ENCODE peak calls at places on chromosomes 3 and 15, in four cellular contexts. F is neural crest cell, L is psoas muscle, V is stomach. Z is an unnamed sample.

GRCh38 chr15:94844533-94845390 is 613.4 kb downstream of the MCTP2 start:
- DNase-seq in F (peak; percentile 59), L (peak; percentile 80), V (peak; percentile 82), Z (no peak)

GRCh38 chr3:161337311-161337710 is 34.0 kb downstream of the SPTSSB start:
- DNase-seq in F (no peak), L (no peak), V (no peak), Z (no peak)

GRCh38 chr15:78003539-78004008 is 73.9 kb downstream of the TBC1D2B start:
- DNase-seq in F (no peak), L (peak; percentile 77), V (peak; percentile 65), Z (no peak)

GRCh38 chr15:98714906-98715305 is 66.6 kb downstream of the IGF1R start:
- DNase-seq in F (no peak), L (no peak), V (no peak), Z (no peak)

GRCh38 chr3:158488670-158489069 is 82.3 kb upstream of the MLF1 start:
- DNase-seq in F (no peak), L (no peak), V (no peak), Z (no peak)

GRCh38 chr3:99250272-99250671 is 348.8 kb upstream of the DCBLD2 start:
- DNase-seq in F (no peak), L (no peak), V (no peak), Z (no peak)

GRCh38 chr3:25894101-25894500 is 104.2 kb downstream of the OXSM start:
- DNase-seq in F (no peak), L (no peak), V (no peak), Z (no peak)

GRCh38 chr3:170765419-170766078 is 104.4 kb downstream of the RPL22L1 start:
- DNase-seq in F (no peak), L (no peak), V (no peak), Z (no peak)

GRCh38 chr3:54625805-54626787 is 301.8 kb downstream of the LRTM1 start:
- DNase-seq in F (no peak), L (no peak), V (no peak), Z (no peak)

GRCh38 chr3:123319760-123320159 is 118.0 kb downstream of the SEC22A start:
- DNase-seq in F (peak; percentile 5), L (no peak), V (no peak), Z (no peak)

GRCh38 chr3:15557511-15557946 is 36.0 kb upstream of the COLQ start:
- DNase-seq in F (peak; percentile 39), L (no peak), V (peak; percentile 52), Z (peak; percentile 38)
- TF ChIP-seq CTCF in F (peak; percentile 78), L (peak; percentile 71), V (peak; percentile 60), Z (no peak)

DNA sequence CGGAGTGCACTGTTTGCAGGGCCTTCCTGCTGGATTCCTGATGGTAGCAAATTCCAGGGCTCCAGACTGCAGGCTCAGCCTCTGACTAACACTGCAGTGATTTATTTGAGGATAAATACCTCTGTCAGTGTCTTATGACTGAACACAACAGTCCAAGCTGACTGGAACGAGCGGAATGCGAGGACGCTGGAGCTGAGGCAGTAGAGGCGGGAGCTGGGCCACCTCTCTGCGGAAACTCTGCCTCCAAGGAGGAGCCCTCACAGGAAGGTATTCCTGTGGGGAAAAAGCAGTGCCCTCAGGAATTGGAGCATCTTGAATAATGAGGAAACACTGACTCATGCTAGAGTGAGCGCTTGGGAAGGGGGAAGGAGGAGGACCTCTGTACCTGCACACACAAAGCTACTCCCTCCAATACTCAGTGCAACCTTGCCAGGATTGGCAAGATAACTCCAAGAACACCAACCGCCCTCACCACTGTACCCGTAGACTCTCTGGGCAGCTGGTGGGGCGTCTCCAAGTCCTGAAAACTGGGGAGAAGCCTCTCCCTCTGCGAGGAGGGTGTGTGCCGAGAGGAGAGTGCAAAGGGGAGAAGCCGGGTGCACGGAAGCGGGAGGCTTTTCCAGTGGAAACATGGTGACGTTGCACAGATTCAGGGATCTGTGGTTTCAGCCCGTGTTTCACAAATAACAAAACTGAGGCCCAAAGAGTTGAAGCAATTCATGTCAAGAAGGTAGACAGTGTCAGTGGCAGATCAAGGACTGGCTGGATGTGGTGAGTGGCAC is 43.0 kb downstream of the VGLL4 start:
- DNase-seq in F (no peak), L (peak; percentile 93), V (peak; percentile 57), Z (no peak)
- TF ChIP-seq CTCF in F (no peak), L (no peak), V (no peak), Z (no peak)

DNA sequence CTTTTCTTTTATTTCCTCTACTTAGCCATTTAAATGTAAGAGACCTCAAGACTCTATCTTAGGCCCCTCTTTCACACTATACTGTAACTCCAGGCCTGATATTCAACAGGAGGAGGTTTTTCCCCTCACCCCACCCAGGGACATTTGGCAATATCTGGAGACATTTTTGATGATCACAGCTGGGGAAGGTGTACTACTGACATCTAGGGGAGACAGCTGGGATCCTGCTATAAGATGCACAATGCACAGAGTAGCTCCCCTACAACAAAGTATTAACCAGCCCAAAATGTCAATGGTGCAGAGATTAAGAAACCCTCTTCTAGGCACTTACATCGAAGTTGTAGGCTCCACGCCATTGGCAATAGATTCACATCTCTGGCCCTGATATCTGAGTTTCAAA is 517.5 kb upstream of the UBE2E2 start:
- DNase-seq in F (no peak), L (no peak), V (no peak), Z (no peak)
- TF ChIP-seq CTCF in F (peak; percentile 43), L (no peak), V (no peak), Z (no peak)

GRCh38 chr3:51245871-51246270 is 139.2 kb upstream of the MANF start:
- DNase-seq in F (no peak), L (no peak), V (no peak), Z (no peak)
- TF ChIP-seq CTCF in F (no peak), L (no peak), V (no peak), Z (no peak)

GRCh38 chr3:42097166-42097946 is 6.2 kb downstream of the TRAK1 start:
- DNase-seq in F (no peak), L (no peak), V (no peak), Z (no peak)
- TF ChIP-seq CTCF in F (no peak), L (peak; percentile 33), V (no peak), Z (no peak)

Z was measured in GM20000.